ENCODE peak calls at places on chromosomes 6 and 20, in ten cellular contexts. O, X, I, E, S, Z, M, N, T and A are unnamed samples.

GRCh38 chr6:57180596-57180995 is 8.5 kb downstream of the BAG2 start:
- DNase-seq in X (no peak), I (no peak), E (no peak), T (no peak), O (no peak), S (no peak), Z (no peak), N (no peak), M (no peak), A (no peak)

GRCh38 chr20:45407783-45408645 is at the start of gene DBNDD2:
- DNase-seq in X (no peak), O (no peak), S (peak), I (no peak), T (no peak), Z (no peak), E (no peak), M (no peak), N (no peak), A (no peak)

GRCh38 chr6:128208851-128209580 is 308.2 kb upstream of the THEMIS start:
- DNase-seq in T (no peak), Z (no peak), O (no peak), M (peak), X (no peak), S (no peak), E (peak), N (peak), I (peak), A (no peak)

GRCh38 chr6:162713926-162714759 is 13.4 kb downstream of the PRKN start:
- DNase-seq in O (no peak), T (no peak), S (no peak), N (no peak), X (no peak), M (no peak), Z (no peak), I (no peak), E (no peak), A (no peak)

GRCh38 chr6:100719883-100720682 is 161.0 kb downstream of the ASCC3 start:
- DNase-seq in N (peak), Z (peak), I (peak), S (peak), E (peak), O (no peak), M (peak), X (peak), T (peak), A (no peak)

GRCh38 chr6:27650620-27651370 is 177.9 kb upstream of the ZNF184 start:
- DNase-seq in Z (no peak), N (peak), M (peak), E (peak), O (peak), S (no peak), I (peak), T (peak), X (no peak), A (no peak)

GRCh38 chr6:124968401-124968800 is 6.2 kb downstream of the RNF217 start:
- DNase-seq in Z (peak), S (no peak), T (no peak), E (peak), I (no peak), M (no peak), N (peak), O (no peak), X (no peak), A (no peak)

GRCh38 chr6:83047065-83047754 is 18.4 kb downstream of the UBE3D start:
- DNase-seq in O (no peak), Z (no peak), N (no peak), M (no peak), S (no peak), X (no peak), T (no peak), I (peak), E (no peak), A (no peak)

GRCh38 chr20:58839474-58839874 is 11.2 kb downstream of the GNAS-AS1 start:
- DNase-seq in I (peak), Z (no peak), S (no peak), T (peak), N (peak), E (peak), O (peak), M (peak), X (peak), A (no peak)

GRCh38 chr20:62622178-62622876 is 20.0 kb upstream of the SLCO4A1 start:
- DNase-seq in E (no peak), T (no peak), S (no peak), X (no peak), O (no peak), Z (no peak), N (no peak), M (no peak), I (no peak), A (no peak)